ENCODE peak calls at places on chromosomes 5 and 9, in eight cellular contexts. X, E, N, D, Q, K, F and Y are unnamed samples.

GRCh38 chr9:5455181-5455580 is 4.8 kb downstream of the CD274 start:
- DNase-seq in X (no peak), E (no peak), N (no peak), D (no peak), Q (peak), K (peak), F (no peak), Y (peak)

GRCh38 chr5:157669701-157670097 is 1.6 kb upstream of the C5orf52 start:
- DNase-seq in X (no peak), E (no peak), N (no peak), D (no peak), Q (no peak), K (no peak), F (no peak), Y (no peak)

GRCh38 chr9:23638011-23638410 is 188.0 kb downstream of the ELAVL2 start:
- DNase-seq in X (no peak), E (no peak), N (no peak), D (no peak), Q (peak), K (no peak), F (no peak), Y (no peak)

GRCh38 chr5:132243366-132243977 is 14.0 kb upstream of the PDLIM4 start:
- DNase-seq in X (peak), E (no peak), N (no peak), D (no peak), Q (peak), K (no peak), F (no peak), Y (peak)

GRCh38 chr5:128674837-128675446 is 136.9 kb upstream of the FBN2 start:
- DNase-seq in X (peak), E (peak), N (peak), D (peak), Q (peak), K (peak), F (no peak), Y (no peak)

GRCh38 chr9:133427658-133428348 is 5.6 kb downstream of the ADAMTS13 start:
- DNase-seq in X (no peak), E (no peak), N (no peak), D (no peak), Q (no peak), K (no peak), F (no peak), Y (no peak)

GRCh38 chr9:34463098-34463900 is 4.7 kb downstream of the DNAI1 start:
- DNase-seq in X (no peak), E (peak), N (no peak), D (no peak), Q (peak), K (peak), F (no peak), Y (peak)

GRCh38 chr5:67206381-67207328 is 10.1 kb upstream of the CD180 start:
- DNase-seq in X (no peak), E (peak), N (peak), D (no peak), Q (peak), K (peak), F (no peak), Y (peak)

GRCh38 chr5:174610968-174611367 is 113.4 kb upstream of the MSX2 start:
- DNase-seq in X (no peak), E (no peak), N (peak), D (peak), Q (peak), K (peak), F (no peak), Y (peak)

GRCh38 chr5:150879358-150879757 is 25.4 kb downstream of the ZNF300 start:
- DNase-seq in X (no peak), E (no peak), N (no peak), D (no peak), Q (no peak), K (no peak), F (no peak), Y (no peak)

GRCh38 chr9:88583901-88584596 is 49.1 kb downstream of the NXNL2 start:
- DNase-seq in X (no peak), E (no peak), N (no peak), D (no peak), Q (peak), K (peak), F (no peak), Y (peak)

GRCh38 chr5:158233735-158234322 is 374.9 kb upstream of the CLINT1 start:
- DNase-seq in X (no peak), E (no peak), N (no peak), D (no peak), Q (no peak), K (no peak), F (no peak), Y (no peak)

GRCh38 chr9:95204310-95204709 is 113.2 kb downstream of the FANCC start:
- DNase-seq in X (no peak), E (no peak), N (no peak), D (no peak), Q (no peak), K (no peak), F (no peak), Y (no peak)

GRCh38 chr5:43041131-43041668 is 1.1 kb upstream of the ANXA2R start:
- DNase-seq in X (no peak), E (no peak), N (peak), D (no peak), Q (no peak), K (peak), F (no peak), Y (peak)

GRCh38 chr5:107589520-107590193 is 81.1 kb downstream of the EFNA5 start:
- DNase-seq in X (no peak), E (no peak), N (no peak), D (no peak), Q (no peak), K (no peak), F (no peak), Y (no peak)

GRCh38 chr9:131407717-131408195 is 13.9 kb downstream of the PRRC2B start:
- DNase-seq in X (peak), E (no peak), N (no peak), D (no peak), Q (peak), K (peak), F (no peak), Y (peak)

GRCh38 chr9:132987021-132987620 is 8.6 kb downstream of the GFI1B start:
- DNase-seq in X (no peak), E (no peak), N (no peak), D (no peak), Q (no peak), K (no peak), F (no peak), Y (no peak)

GRCh38 chr9:124840300-124840833 is 12.9 kb upstream of the WDR38 start:
- DNase-seq in X (no peak), E (no peak), N (peak), D (peak), Q (no peak), K (no peak), F (no peak), Y (no peak)

GRCh38 chr9:115220339-115221009 is 102.5 kb upstream of the TNC start:
- DNase-seq in X (no peak), E (no peak), N (no peak), D (no peak), Q (peak), K (peak), F (no peak), Y (no peak)

GRCh38 chr9:135561391-135562234 is at the start of gene PAEP:
- DNase-seq in X (no peak), E (no peak), N (no peak), D (no peak), Q (no peak), K (peak), F (no peak), Y (peak)

GRCh38 chr5:178781936-178782335 is 51.5 kb upstream of the ZNF354A start:
- DNase-seq in X (no peak), E (no peak), N (no peak), D (no peak), Q (no peak), K (no peak), F (no peak), Y (no peak)

GRCh38 chr9:100573655-100574260 is 4.1 kb upstream of the CAVIN4 start:
- DNase-seq in X (no peak), E (no peak), N (no peak), D (no peak), Q (no peak), K (no peak), F (no peak), Y (peak)

GRCh38 chr9:137251490-137252268 is 593 bp downstream of the STPG3 start:
- DNase-seq in X (no peak), E (no peak), N (no peak), D (no peak), Q (no peak), K (no peak), F (no peak), Y (no peak)

GRCh38 chr9:87656485-87656884 is 69.4 kb upstream of the CTSL start:
- DNase-seq in X (no peak), E (no peak), N (no peak), D (no peak), Q (no peak), K (peak), F (no peak), Y (no peak)

GRCh38 chr5:14270212-14270702 is 127.1 kb downstream of the TRIO start:
- DNase-seq in X (peak), E (no peak), N (peak), D (no peak), Q (peak), K (peak), F (peak), Y (peak)

GRCh38 chr5:103446813-103447212 is 115.8 kb downstream of the NUDT12 start:
- DNase-seq in X (no peak), E (no peak), N (no peak), D (no peak), Q (no peak), K (no peak), F (no peak), Y (no peak)

GRCh38 chr9:86741311-86742215 is 205.7 kb downstream of the GAS1 start:
- DNase-seq in X (no peak), E (no peak), N (peak), D (no peak), Q (peak), K (peak), F (no peak), Y (peak)

GRCh38 chr5:128036961-128037360 is 46.6 kb upstream of the SLC12A2 start:
- DNase-seq in X (no peak), E (no peak), N (no peak), D (no peak), Q (peak), K (peak), F (no peak), Y (peak)

GRCh38 chr9:33159760-33160127 is 7.4 kb downstream of the B4GALT1 start:
- DNase-seq in X (no peak), E (no peak), N (no peak), D (no peak), Q (peak), K (peak), F (no peak), Y (peak)

GRCh38 chr9:120480707-120481106 is 99.3 kb downstream of the CDK5RAP2 start:
- DNase-seq in X (no peak), E (no peak), N (no peak), D (no peak), Q (peak), K (no peak), F (peak), Y (peak)

GRCh38 chr5:136374638-136375037 is 9.3 kb upstream of the TRPC7 start:
- DNase-seq in X (no peak), E (no peak), N (no peak), D (no peak), Q (no peak), K (no peak), F (no peak), Y (no peak)

GRCh38 chr9:123952631-123953147 is 22.8 kb upstream of the DENND1A start:
- DNase-seq in X (no peak), E (no peak), N (no peak), D (no peak), Q (no peak), K (no peak), F (no peak), Y (no peak)

GRCh38 chr9:79592736-79593493 is 21.1 kb downstream of the TLE4 start:
- DNase-seq in X (no peak), E (no peak), N (no peak), D (no peak), Q (peak), K (peak), F (no peak), Y (peak)

GRCh38 chr9:97703437-97704326 is 6.5 kb upstream of the XPA start:
- DNase-seq in X (no peak), E (no peak), N (peak), D (no peak), Q (peak), K (peak), F (peak), Y (peak)

GRCh38 chr5:155943516-155944407 is 383.2 kb upstream of the SGCD start:
- DNase-seq in X (peak), E (no peak), N (peak), D (peak), Q (peak), K (peak), F (peak), Y (peak)

GRCh38 chr9:74379718-74380117 is 117.4 kb upstream of the RORB start:
- DNase-seq in X (peak), E (no peak), N (peak), D (peak), Q (peak), K (no peak), F (peak), Y (no peak)